ENCODE peak calls at places on chromosomes 5 and 9, in eight cellular contexts. M is CD8-positive, alpha-beta memory T cell; V is PC-3; G is fibroblast of mammary gland; K is uterus; Y is fibroblast of the aortic adventitia; T is cardiac fibroblast; E is AG09309. D is an unnamed sample.

GRCh38 chr5:171628344-171628743 is 157.3 kb upstream of the SMIM23 start:
- DNase-seq in M (no peak), V (no peak), G (no peak), K (no peak), Y (peak; percentile 22), T (no peak), E (no peak), D (no peak)

GRCh38 chr9:112180387-112180881 is 5.3 kb upstream of the SUSD1 start:
- DNase-seq in M (peak; percentile 69), V (peak; percentile 43), G (no peak), K (no peak), Y (peak; percentile 13), T (no peak), E (no peak), D (no peak)

GRCh38 chr9:93132287-93132927 is 1.6 kb downstream of the NINJ1 start:
- DNase-seq in M (no peak), V (peak; percentile 23), G (peak; percentile 52), K (peak; percentile 47), Y (peak; percentile 68), T (peak; percentile 50), E (no peak), D (no peak)

GRCh38 chr5:61881821-61882220 is 424.2 kb upstream of the KIF2A start:
- DNase-seq in M (no peak), V (no peak), G (peak; percentile 20), K (no peak), Y (peak; percentile 4), T (no peak), E (peak; percentile 1), D (no peak)

GRCh38 chr9:36855443-36856315 is 178.4 kb downstream of the PAX5 start:
- DNase-seq in M (no peak), V (peak; percentile 57), G (no peak), K (no peak), Y (no peak), T (peak; percentile 8), E (no peak), D (no peak)

GRCh38 chr5:118519466-118519865 is 468.9 kb downstream of the DTWD2 start:
- DNase-seq in M (no peak), V (no peak), G (no peak), K (no peak), Y (no peak), T (no peak), E (no peak), D (no peak)

GRCh38 chr9:137339606-137340462 is 37.8 kb upstream of the NRARP start:
- DNase-seq in M (no peak), V (no peak), G (no peak), K (no peak), Y (peak; percentile 24), T (peak; percentile 53), E (no peak), D (no peak)

GRCh38 chr5:73957397-73958001 is 331.5 kb downstream of the ARHGEF28 start:
- DNase-seq in M (no peak), V (no peak), G (peak; percentile 62), K (no peak), Y (no peak), T (no peak), E (no peak), D (no peak)

GRCh38 chr5:155947394-155948062 is 379.4 kb upstream of the SGCD start:
- DNase-seq in M (no peak), V (no peak), G (no peak), K (no peak), Y (no peak), T (no peak), E (peak; percentile 71), D (no peak)

GRCh38 chr9:79581388-79581787 is 9.6 kb downstream of the TLE4 start:
- DNase-seq in M (no peak), V (no peak), G (peak; percentile 54), K (no peak), Y (peak; percentile 51), T (peak; percentile 60), E (no peak), D (no peak)

GRCh38 chr5:8391916-8392315 is 523.0 kb downstream of the MTRR start:
- DNase-seq in M (no peak), V (no peak), G (no peak), K (no peak), Y (no peak), T (no peak), E (no peak), D (no peak)

GRCh38 chr5:63961125-63961597 is 1.1 kb downstream of the HTR1A start:
- DNase-seq in M (no peak), V (no peak), G (no peak), K (no peak), Y (no peak), T (no peak), E (no peak), D (no peak)

GRCh38 chr9:105244996-105245719 is 707 bp downstream of the SLC44A1 start:
- DNase-seq in M (peak; percentile 63), V (peak; percentile 49), G (peak; percentile 35), K (peak; percentile 35), Y (no peak), T (peak; percentile 58), E (no peak), D (no peak)

GRCh38 chr9:132324425-132324824 is 30.4 kb downstream of the SETX start:
- DNase-seq in M (no peak), V (no peak), G (no peak), K (no peak), Y (no peak), T (no peak), E (no peak), D (no peak)

GRCh38 chr9:87305123-87305522 is 192.5 kb upstream of the DAPK1 start:
- DNase-seq in M (no peak), V (no peak), G (no peak), K (no peak), Y (no peak), T (no peak), E (no peak), D (no peak)

GRCh38 chr5:181204561-181205401 is at the start of gene TRIM7:
- DNase-seq in M (no peak), V (peak; percentile 68), G (peak; percentile 39), K (no peak), Y (no peak), T (peak; percentile 41), E (no peak), D (no peak)

DNA sequence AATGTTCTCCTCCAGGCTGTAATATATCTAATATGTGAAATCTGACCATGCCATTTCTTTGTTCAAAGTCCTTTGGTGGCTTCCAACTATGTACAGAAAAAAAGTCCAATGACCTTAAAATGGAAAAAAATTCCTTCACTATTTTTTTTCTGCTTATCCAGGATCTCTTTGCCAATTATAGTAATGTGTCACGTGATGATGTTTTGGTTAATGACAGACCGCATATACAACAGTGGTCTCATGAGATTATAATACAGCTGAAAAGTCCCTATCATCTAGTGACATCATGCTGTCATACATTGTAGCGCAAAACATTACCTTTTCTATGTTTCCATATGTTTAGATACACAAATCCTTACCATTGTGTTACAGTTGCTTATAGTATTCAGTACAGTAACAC is 477.6 kb downstream of the TMEM232 start:
- DNase-seq in M (no peak), V (no peak), G (no peak), K (no peak), Y (no peak), T (no peak), E (no peak), D (no peak)
- H3K4me3 ChIP-seq in M (no peak overlapping the region), V (no peak overlapping the region), G (no peak overlapping the region), K (no peak overlapping the region), Y (no peak overlapping the region), T (no peak overlapping the region), E (no peak overlapping the region), D (no peak overlapping the region)

DNA sequence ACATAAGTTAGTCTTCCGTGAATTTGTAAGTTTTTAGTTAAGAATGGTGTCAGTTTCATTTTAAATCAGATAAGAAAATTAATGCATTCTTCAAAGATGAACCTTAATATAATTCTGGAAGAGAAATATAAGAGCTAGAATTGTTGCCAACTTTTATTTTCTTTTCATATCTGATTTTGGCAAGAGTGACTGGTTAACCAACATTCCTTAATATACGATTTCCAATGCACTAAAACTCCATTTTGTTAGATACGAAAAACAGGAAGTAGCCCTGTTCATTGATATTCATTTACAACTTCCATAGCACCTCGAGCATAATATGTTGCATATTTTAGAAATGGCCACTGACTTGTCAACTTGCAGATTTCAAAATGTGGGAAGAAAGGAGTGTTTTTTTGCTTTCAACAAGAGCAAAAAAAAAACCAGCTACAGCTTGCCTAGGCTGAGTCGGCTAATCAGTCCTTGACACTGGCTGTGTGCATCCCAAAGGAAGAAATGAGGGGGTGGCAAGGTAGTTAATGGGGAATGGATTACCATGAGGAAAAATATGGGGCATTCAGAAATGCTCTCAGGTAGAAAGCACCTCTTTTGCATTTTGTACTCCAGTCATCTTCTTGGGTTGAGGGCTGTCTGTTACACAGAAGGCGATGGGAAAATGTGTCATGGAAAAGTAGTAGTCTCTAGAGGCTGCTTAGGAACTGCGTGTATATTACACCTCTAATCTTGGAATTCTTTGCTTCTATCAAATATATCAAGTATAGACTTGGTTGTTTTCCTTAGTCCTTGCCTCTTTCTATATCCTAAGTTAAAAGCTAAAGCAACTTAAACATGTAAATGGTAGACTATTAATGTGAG is 3.9 kb downstream of the MAP3K1 start:
- DNase-seq in M (no peak), V (peak; percentile 51), G (no peak), K (no peak), Y (peak; percentile 23), T (peak; percentile 44), E (no peak), D (no peak)
- H3K4me3 ChIP-seq in M (peak overlapping the region; percentile 40), V (peak overlapping the region; percentile 65), G (no peak overlapping the region), K (no peak overlapping the region), Y (peak overlapping the region; percentile 1), T (no peak overlapping the region), E (no peak overlapping the region), D (no peak overlapping the region)

GRCh38 chr5:89397096-89397495 is 514.1 kb upstream of the MEF2C start:
- DNase-seq in M (no peak), V (peak; percentile 67), G (peak; percentile 50), K (no peak), Y (peak; percentile 5), T (peak; percentile 50), E (no peak), D (no peak)
- H3K4me3 ChIP-seq in M (no peak overlapping the region), V (no peak overlapping the region), G (no peak overlapping the region), K (no peak overlapping the region), Y (no peak overlapping the region), T (no peak overlapping the region), E (no peak overlapping the region), D (no peak overlapping the region)

GRCh38 chr5:76555717-76556116 is 67.5 kb downstream of the F2RL2 start:
- DNase-seq in M (no peak), V (no peak), G (no peak), K (no peak), Y (no peak), T (no peak), E (no peak), D (no peak)
- H3K4me3 ChIP-seq in M (no peak overlapping the region), V (no peak overlapping the region), G (no peak overlapping the region), K (no peak overlapping the region), Y (no peak overlapping the region), T (no peak overlapping the region), E (no peak overlapping the region), D (no peak overlapping the region)